ENCODE peak calls at places on chromosome 6, in six cellular contexts. One of them, this sample, is unnamed.
A peak's percentile ranks its signal among the peaks of the same experiment; 100 is the strongest.

GRCh38 chr6:142713959-142714358 is 231.0 kb downstream of the HIVEP2 start:
- DNase-seq in NCI-H2081: no peak
- DNase-seq in activated effector memory CD4-positive, alpha-beta T cell treated with anti-CD3 and anti-CD28 coated beads, Interleukin-2, amount 50 U/mL, for 16 hours: no peak
- DNase-seq in T-helper 2 cell: no peak
- DNase-seq in activated naive CD4-positive, alpha-beta T cell treated with Interleukin-2 at 50 U/mL for 16 hours: no peak
- DNase-seq in epithelial cell of esophagus: no peak
- DNase-seq in this sample: peak; percentile 74

GRCh38 chr6:37602360-37602759 is 95.3 kb downstream of the MDGA1 start:
- DNase-seq in epithelial cell of esophagus: no peak
- DNase-seq in activated naive CD4-positive, alpha-beta T cell treated with Interleukin-2 at 50 U/mL for 16 hours: no peak
- DNase-seq in T-helper 2 cell: no peak
- DNase-seq in NCI-H2081: no peak
- DNase-seq in activated effector memory CD4-positive, alpha-beta T cell treated with anti-CD3 and anti-CD28 coated beads, Interleukin-2, amount 50 U/mL, for 16 hours: no peak
- DNase-seq in this sample: no peak

GRCh38 chr6:51060262-51060762 is 241.6 kb downstream of the TFAP2B start:
- DNase-seq in epithelial cell of esophagus: no peak
- DNase-seq in activated effector memory CD4-positive, alpha-beta T cell treated with anti-CD3 and anti-CD28 coated beads, Interleukin-2, amount 50 U/mL, for 16 hours: no peak
- DNase-seq in NCI-H2081: no peak
- DNase-seq in activated naive CD4-positive, alpha-beta T cell treated with Interleukin-2 at 50 U/mL for 16 hours: no peak
- DNase-seq in T-helper 2 cell: no peak
- DNase-seq in this sample: no peak

GRCh38 chr6:152458648-152459047 is 178.5 kb downstream of the SYNE1 start:
- DNase-seq in NCI-H2081: no peak
- DNase-seq in activated naive CD4-positive, alpha-beta T cell treated with Interleukin-2 at 50 U/mL for 16 hours: no peak
- DNase-seq in epithelial cell of esophagus: no peak
- DNase-seq in activated effector memory CD4-positive, alpha-beta T cell treated with anti-CD3 and anti-CD28 coated beads, Interleukin-2, amount 50 U/mL, for 16 hours: no peak
- DNase-seq in T-helper 2 cell: no peak
- DNase-seq in this sample: peak; percentile 55

GRCh38 chr6:102126488-102126887 is 733.0 kb downstream of the GRIK2 start:
- DNase-seq in T-helper 2 cell: no peak
- DNase-seq in activated effector memory CD4-positive, alpha-beta T cell treated with anti-CD3 and anti-CD28 coated beads, Interleukin-2, amount 50 U/mL, for 16 hours: no peak
- DNase-seq in epithelial cell of esophagus: no peak
- DNase-seq in NCI-H2081: no peak
- DNase-seq in activated naive CD4-positive, alpha-beta T cell treated with Interleukin-2 at 50 U/mL for 16 hours: no peak
- DNase-seq in this sample: no peak

GRCh38 chr6:89501239-89501638 is 68.3 kb downstream of the ANKRD6 start:
- DNase-seq in epithelial cell of esophagus: no peak
- DNase-seq in activated effector memory CD4-positive, alpha-beta T cell treated with anti-CD3 and anti-CD28 coated beads, Interleukin-2, amount 50 U/mL, for 16 hours: no peak
- DNase-seq in activated naive CD4-positive, alpha-beta T cell treated with Interleukin-2 at 50 U/mL for 16 hours: no peak
- DNase-seq in T-helper 2 cell: no peak
- DNase-seq in NCI-H2081: no peak
- DNase-seq in this sample: no peak

GRCh38 chr6:159252955-159253508 is 83.8 kb downstream of the FNDC1 start:
- DNase-seq in activated naive CD4-positive, alpha-beta T cell treated with Interleukin-2 at 50 U/mL for 16 hours: no peak
- DNase-seq in T-helper 2 cell: no peak
- DNase-seq in epithelial cell of esophagus: peak; percentile 96
- DNase-seq in activated effector memory CD4-positive, alpha-beta T cell treated with anti-CD3 and anti-CD28 coated beads, Interleukin-2, amount 50 U/mL, for 16 hours: no peak
- DNase-seq in NCI-H2081: peak; percentile 79
- DNase-seq in this sample: peak; percentile 78

GRCh38 chr6:163335671-163336545 is 78.6 kb upstream of the QKI start:
- DNase-seq in NCI-H2081: no peak
- DNase-seq in epithelial cell of esophagus: no peak
- DNase-seq in T-helper 2 cell: no peak
- DNase-seq in activated naive CD4-positive, alpha-beta T cell treated with Interleukin-2 at 50 U/mL for 16 hours: no peak
- DNase-seq in activated effector memory CD4-positive, alpha-beta T cell treated with anti-CD3 and anti-CD28 coated beads, Interleukin-2, amount 50 U/mL, for 16 hours: peak; percentile 38
- DNase-seq in this sample: peak; percentile 54

GRCh38 chr6:153959281-153959680 is 79.8 kb upstream of the OPRM1 start:
- DNase-seq in epithelial cell of esophagus: peak; percentile 62
- DNase-seq in activated effector memory CD4-positive, alpha-beta T cell treated with anti-CD3 and anti-CD28 coated beads, Interleukin-2, amount 50 U/mL, for 16 hours: no peak
- DNase-seq in T-helper 2 cell: no peak
- DNase-seq in activated naive CD4-positive, alpha-beta T cell treated with Interleukin-2 at 50 U/mL for 16 hours: no peak
- DNase-seq in NCI-H2081: no peak
- DNase-seq in this sample: no peak

GRCh38 chr6:98894810-98895209 is 52.9 kb downstream of the FBXL4 start:
- DNase-seq in activated effector memory CD4-positive, alpha-beta T cell treated with anti-CD3 and anti-CD28 coated beads, Interleukin-2, amount 50 U/mL, for 16 hours: no peak
- DNase-seq in activated naive CD4-positive, alpha-beta T cell treated with Interleukin-2 at 50 U/mL for 16 hours: no peak
- DNase-seq in epithelial cell of esophagus: peak; percentile 17
- DNase-seq in T-helper 2 cell: no peak
- DNase-seq in NCI-H2081: no peak
- DNase-seq in this sample: peak; percentile 38

GRCh38 chr6:126905917-126906316 is 212.6 kb upstream of the RSPO3 start:
- DNase-seq in T-helper 2 cell: no peak
- DNase-seq in epithelial cell of esophagus: peak; percentile 6
- DNase-seq in activated naive CD4-positive, alpha-beta T cell treated with Interleukin-2 at 50 U/mL for 16 hours: no peak
- DNase-seq in activated effector memory CD4-positive, alpha-beta T cell treated with anti-CD3 and anti-CD28 coated beads, Interleukin-2, amount 50 U/mL, for 16 hours: no peak
- DNase-seq in NCI-H2081: no peak
- DNase-seq in this sample: peak; percentile 16

GRCh38 chr6:167056370-167056769 is 57.2 kb downstream of the CEP43 start:
- DNase-seq in NCI-H2081: no peak
- DNase-seq in T-helper 2 cell: no peak
- DNase-seq in epithelial cell of esophagus: no peak
- DNase-seq in activated naive CD4-positive, alpha-beta T cell treated with Interleukin-2 at 50 U/mL for 16 hours: peak; percentile 33
- DNase-seq in activated effector memory CD4-positive, alpha-beta T cell treated with anti-CD3 and anti-CD28 coated beads, Interleukin-2, amount 50 U/mL, for 16 hours: no peak
- DNase-seq in this sample: peak; percentile 71

GRCh38 chr6:135702955-135703499 is 148.5 kb upstream of the PDE7B start:
- DNase-seq in activated naive CD4-positive, alpha-beta T cell treated with Interleukin-2 at 50 U/mL for 16 hours: no peak
- DNase-seq in T-helper 2 cell: no peak
- DNase-seq in NCI-H2081: no peak
- DNase-seq in activated effector memory CD4-positive, alpha-beta T cell treated with anti-CD3 and anti-CD28 coated beads, Interleukin-2, amount 50 U/mL, for 16 hours: no peak
- DNase-seq in epithelial cell of esophagus: no peak
- DNase-seq in this sample: no peak

GRCh38 chr6:82268301-82268846 is 20.8 kb upstream of the IBTK start:
- DNase-seq in NCI-H2081: peak; percentile 37
- DNase-seq in epithelial cell of esophagus: no peak
- DNase-seq in activated effector memory CD4-positive, alpha-beta T cell treated with anti-CD3 and anti-CD28 coated beads, Interleukin-2, amount 50 U/mL, for 16 hours: no peak
- DNase-seq in T-helper 2 cell: no peak
- DNase-seq in activated naive CD4-positive, alpha-beta T cell treated with Interleukin-2 at 50 U/mL for 16 hours: no peak
- DNase-seq in this sample: no peak

GRCh38 chr6:125114248-125114858 is 39.2 kb upstream of the TPD52L1 start:
- DNase-seq in activated naive CD4-positive, alpha-beta T cell treated with Interleukin-2 at 50 U/mL for 16 hours: peak; percentile 43
- DNase-seq in T-helper 2 cell: peak; percentile 8
- DNase-seq in NCI-H2081: peak; percentile 50
- DNase-seq in epithelial cell of esophagus: peak; percentile 75
- DNase-seq in activated effector memory CD4-positive, alpha-beta T cell treated with anti-CD3 and anti-CD28 coated beads, Interleukin-2, amount 50 U/mL, for 16 hours: peak; percentile 67
- DNase-seq in this sample: peak; percentile 75

GRCh38 chr6:30900863-30901417 is 7.1 kb upstream of the GTF2H4 start:
- DNase-seq in T-helper 2 cell: no peak
- DNase-seq in activated naive CD4-positive, alpha-beta T cell treated with Interleukin-2 at 50 U/mL for 16 hours: no peak
- DNase-seq in NCI-H2081: no peak
- DNase-seq in activated effector memory CD4-positive, alpha-beta T cell treated with anti-CD3 and anti-CD28 coated beads, Interleukin-2, amount 50 U/mL, for 16 hours: no peak
- DNase-seq in epithelial cell of esophagus: no peak
- DNase-seq in this sample: no peak

GRCh38 chr6:46998436-46999017 is 43.6 kb downstream of the ADGRF1 start:
- DNase-seq in T-helper 2 cell: no peak
- DNase-seq in activated naive CD4-positive, alpha-beta T cell treated with Interleukin-2 at 50 U/mL for 16 hours: no peak
- DNase-seq in activated effector memory CD4-positive, alpha-beta T cell treated with anti-CD3 and anti-CD28 coated beads, Interleukin-2, amount 50 U/mL, for 16 hours: no peak
- DNase-seq in NCI-H2081: no peak
- DNase-seq in epithelial cell of esophagus: no peak
- DNase-seq in this sample: no peak

GRCh38 chr6:66103354-66103753 is 396.3 kb upstream of the EYS start:
- DNase-seq in NCI-H2081: no peak
- DNase-seq in activated naive CD4-positive, alpha-beta T cell treated with Interleukin-2 at 50 U/mL for 16 hours: no peak
- DNase-seq in activated effector memory CD4-positive, alpha-beta T cell treated with anti-CD3 and anti-CD28 coated beads, Interleukin-2, amount 50 U/mL, for 16 hours: no peak
- DNase-seq in epithelial cell of esophagus: no peak
- DNase-seq in T-helper 2 cell: no peak
- DNase-seq in this sample: no peak

GRCh38 chr6:88238065-88238464 is 71.9 kb upstream of the CNR1 start:
- DNase-seq in NCI-H2081: no peak
- DNase-seq in T-helper 2 cell: no peak
- DNase-seq in activated naive CD4-positive, alpha-beta T cell treated with Interleukin-2 at 50 U/mL for 16 hours: no peak
- DNase-seq in activated effector memory CD4-positive, alpha-beta T cell treated with anti-CD3 and anti-CD28 coated beads, Interleukin-2, amount 50 U/mL, for 16 hours: no peak
- DNase-seq in epithelial cell of esophagus: peak; percentile 59
- DNase-seq in this sample: no peak

This sample was measured in myocyte.